ENCODE peak calls at places on chromosomes 16 and 17, in six cellular contexts. I is heart left ventricle, W is ovary, S is transverse colon, P is uterus, M is H1. Z is an unnamed sample. For H3K4me1, the result is how much of the 10 kb centered on the place peaks cover.

GRCh38 chr16:30068750-30069574 is 3.4 kb downstream of the ALDOA start:
- DNase-seq in I (no peak), P (no peak), M (no peak), W (no peak), S (peak), Z (peak)

GRCh38 chr17:32187276-32187675 is 45.0 kb downstream of the RHOT1 start:
- DNase-seq in I (no peak), S (no peak), P (no peak), W (no peak), M (no peak), Z (no peak)

GRCh38 chr16:23016372-23016771 is 132.9 kb downstream of the USP31 start:
- DNase-seq in P (no peak), S (peak), W (no peak), M (no peak), I (no peak), Z (no peak)

GRCh38 chr17:56185905-56186783 is 32.9 kb downstream of the ANKFN1 start:
- DNase-seq in W (no peak), P (no peak), I (no peak), S (no peak), M (no peak), Z (no peak)

GRCh38 chr17:55898195-55898594 is 147.3 kb downstream of the PCTP start:
- DNase-seq in P (no peak), M (no peak), W (no peak), S (no peak), I (no peak), Z (no peak)

GRCh38 chr16:46970089-46970488 is 3.4 kb downstream of the DNAJA2 start:
- DNase-seq in P (no peak), I (peak), W (peak), M (no peak), S (no peak), Z (no peak)

GRCh38 chr17:41688641-41689496 is at the start of gene EIF1:
- DNase-seq in I (peak), P (peak), M (peak), W (peak), S (peak), Z (peak)

GRCh38 chr16:28537076-28537475 is 1.7 kb downstream of the NUPR1 start:
- DNase-seq in P (no peak), M (no peak), I (no peak), W (no peak), S (no peak), Z (no peak)

GRCh38 chr16:22296225-22297113 is 740 bp upstream of the POLR3E start:
- DNase-seq in S (no peak), P (no peak), M (no peak), I (no peak), W (no peak), Z (no peak)

GRCh38 chr17:40361063-40361924 is 3.2 kb downstream of the GJD3 start:
- DNase-seq in M (no peak), I (no peak), S (no peak), W (no peak), P (no peak), Z (no peak)

GRCh38 chr16:68083239-68083781 is 1.9 kb upstream of the NFATC3 start:
- DNase-seq in M (no peak), I (no peak), P (no peak), W (no peak), S (no peak), Z (peak)
- H3K4me1 ChIP-seq in M (under half), I (half or more), P (under half), W (under half), S (half or more), Z (under half)

GRCh38 chr17:43477832-43478634 is 5.7 kb upstream of the DHX8 start:
- DNase-seq in M (no peak), P (no peak), I (no peak), S (no peak), W (no peak), Z (no peak)

GRCh38 chr17:43479948-43480347 is 3.8 kb upstream of the DHX8 start:
- DNase-seq in W (no peak), I (no peak), P (no peak), M (no peak), S (no peak), Z (no peak)

GRCh38 chr17:43482103-43483012 is 1.4 kb upstream of the DHX8 start:
- DNase-seq in I (no peak), P (no peak), M (no peak), W (no peak), S (no peak), Z (no peak)

DNA sequence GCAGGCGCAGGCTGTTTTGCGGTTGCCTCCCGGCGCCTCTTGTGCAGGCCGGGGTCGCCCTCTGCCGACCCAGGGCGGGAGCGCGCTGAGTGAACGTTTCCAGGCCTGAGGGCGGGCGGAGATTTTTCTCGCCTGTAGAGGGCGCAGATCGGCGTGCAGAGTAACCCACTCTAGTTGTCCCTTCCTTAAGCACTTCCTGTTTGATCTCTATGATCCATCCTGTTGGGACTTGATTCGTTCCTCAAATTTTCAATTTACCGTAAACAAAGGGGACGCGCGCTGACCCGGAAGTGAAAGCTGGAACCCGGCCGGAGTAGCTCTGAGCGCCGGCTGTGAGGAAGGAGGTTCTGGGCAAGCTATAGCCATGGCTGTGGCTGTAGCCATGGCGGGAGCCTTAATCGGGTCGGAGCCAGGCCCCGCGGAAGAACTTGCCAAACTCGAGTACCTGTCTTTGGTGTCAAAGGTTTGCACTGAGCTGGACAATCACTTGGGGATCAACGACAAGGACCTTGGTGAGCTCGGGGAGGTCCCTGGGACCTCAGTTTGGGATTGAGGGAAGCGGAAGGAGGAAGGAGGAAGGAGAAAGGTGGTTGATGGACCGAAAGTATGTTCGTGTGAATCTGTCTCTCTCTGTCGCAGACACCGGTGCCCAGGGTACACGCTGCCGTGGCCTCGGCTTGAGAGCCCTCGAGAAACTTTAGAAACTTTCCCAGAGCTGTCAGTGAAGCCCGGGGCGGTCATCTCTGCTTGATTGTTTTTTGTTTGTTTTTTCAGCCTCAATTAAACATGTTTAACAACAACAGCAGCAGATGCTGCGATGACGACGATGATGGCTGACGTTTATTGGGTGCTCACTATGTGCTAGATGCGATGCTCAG is at the start of gene DHX8:
- DNase-seq in S (peak), M (peak), I (peak), P (peak), W (peak), Z (peak)
- TF ChIP-seq POLR2A in S (peak), M (peak), I (no peak), P (peak), W (peak), Z (peak)

DNA sequence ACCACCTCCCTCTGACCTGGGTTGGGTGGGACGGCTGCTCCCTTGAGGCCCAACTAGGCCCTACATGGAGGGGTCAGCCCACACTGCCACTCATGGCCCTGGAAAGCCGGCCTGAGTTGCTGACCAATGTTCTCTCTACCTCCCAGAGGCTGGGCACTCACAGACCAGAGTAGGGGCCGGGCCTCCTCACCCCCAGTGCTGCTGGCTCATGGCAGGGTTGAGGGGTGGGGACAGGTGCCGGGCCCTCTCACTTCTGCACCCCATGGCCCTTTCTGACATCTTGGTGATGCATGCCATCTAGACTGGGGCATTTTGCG is 9.7 kb downstream of the ADCY7 start:
- DNase-seq in W (peak), S (no peak), M (no peak), I (no peak), P (no peak), Z (no peak)
- H3K4me1 ChIP-seq in W (under half), S (under half), M (under half), I (under half), P (under half), Z (half or more)

DNA sequence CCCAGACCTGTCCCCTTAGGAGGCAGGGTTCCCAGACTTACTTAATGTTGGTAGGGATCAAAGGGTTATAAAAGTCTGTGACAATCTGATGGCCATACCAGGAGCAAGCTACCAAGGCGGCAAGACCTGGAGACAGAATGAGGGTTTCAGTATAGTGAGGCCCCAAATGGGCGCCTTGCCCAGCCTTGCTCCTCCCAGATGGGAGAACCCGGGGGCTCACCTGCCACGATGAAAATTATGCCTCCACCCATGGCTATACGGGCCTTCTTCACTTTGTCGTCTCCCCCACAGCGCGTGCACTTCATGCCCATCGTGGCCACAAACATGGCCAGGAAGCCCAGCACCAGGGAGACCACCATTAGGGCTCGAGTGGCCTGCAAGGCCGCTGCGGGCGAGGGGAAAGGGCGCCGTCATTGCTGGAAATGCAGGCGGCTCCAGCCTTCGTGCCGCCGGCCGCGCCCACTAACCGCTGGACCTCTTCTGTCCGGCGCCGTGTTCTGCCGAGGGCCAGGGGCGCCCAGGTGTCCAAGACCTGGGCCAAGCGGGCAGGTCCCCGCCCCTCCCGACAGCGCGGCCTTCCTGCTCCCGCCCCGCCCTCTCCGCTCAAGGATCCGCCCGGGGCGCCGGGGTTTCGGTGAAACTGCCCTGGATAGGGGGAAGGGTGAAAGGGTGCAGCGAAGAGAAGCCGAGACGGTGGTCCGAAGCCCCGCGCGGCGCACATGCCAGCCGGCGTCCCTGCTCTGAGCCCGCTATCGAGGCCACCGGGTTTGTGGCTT is 1.5 kb downstream of the CLDN7 start:
- DNase-seq in I (no peak), P (no peak), M (no peak), S (peak), W (peak), Z (peak)
- TF ChIP-seq POLR2A in I (no peak), P (no peak), M (peak), S (peak), W (no peak), Z (peak)

DNA sequence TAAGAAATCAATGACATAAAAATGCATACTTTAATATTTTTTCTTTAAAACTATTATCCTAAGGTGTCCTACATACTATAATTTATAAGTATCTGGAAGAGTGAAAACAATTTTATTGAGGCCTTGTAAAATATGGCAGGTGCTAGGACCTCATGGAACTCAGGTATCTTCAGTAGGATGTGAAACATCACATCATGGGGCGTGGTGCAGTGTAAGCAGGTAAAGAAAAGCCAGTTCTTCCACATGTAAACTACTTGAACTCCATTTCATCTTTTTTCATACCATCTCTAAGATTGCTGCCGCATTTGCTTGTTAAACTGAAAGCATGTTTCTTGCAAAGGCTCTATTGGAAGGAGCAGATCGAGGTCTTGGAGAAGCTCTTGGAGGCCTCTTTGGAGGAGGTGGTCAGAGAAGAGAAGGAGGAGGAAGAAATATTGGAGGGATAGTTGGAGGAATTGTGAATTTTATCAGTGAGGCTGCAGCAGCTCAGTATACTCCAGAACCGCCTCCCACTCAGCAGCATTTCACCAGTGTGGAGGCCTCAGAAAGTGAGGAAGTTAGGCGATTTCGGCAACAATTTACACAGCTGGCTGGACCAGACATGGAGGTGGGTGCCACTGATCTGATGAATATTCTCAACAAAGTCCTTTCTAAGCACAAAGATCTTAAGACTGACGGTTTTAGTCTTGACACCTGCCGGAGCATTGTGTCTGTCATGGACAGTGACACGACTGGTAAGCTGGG is at the start of gene CAPNS2:
- DNase-seq in S (no peak), I (no peak), P (no peak), M (no peak), W (no peak), Z (no peak)
- H3K4me1 ChIP-seq in S (under half), I (under half), P (under half), M (under half), W (under half), Z (under half)

DNA sequence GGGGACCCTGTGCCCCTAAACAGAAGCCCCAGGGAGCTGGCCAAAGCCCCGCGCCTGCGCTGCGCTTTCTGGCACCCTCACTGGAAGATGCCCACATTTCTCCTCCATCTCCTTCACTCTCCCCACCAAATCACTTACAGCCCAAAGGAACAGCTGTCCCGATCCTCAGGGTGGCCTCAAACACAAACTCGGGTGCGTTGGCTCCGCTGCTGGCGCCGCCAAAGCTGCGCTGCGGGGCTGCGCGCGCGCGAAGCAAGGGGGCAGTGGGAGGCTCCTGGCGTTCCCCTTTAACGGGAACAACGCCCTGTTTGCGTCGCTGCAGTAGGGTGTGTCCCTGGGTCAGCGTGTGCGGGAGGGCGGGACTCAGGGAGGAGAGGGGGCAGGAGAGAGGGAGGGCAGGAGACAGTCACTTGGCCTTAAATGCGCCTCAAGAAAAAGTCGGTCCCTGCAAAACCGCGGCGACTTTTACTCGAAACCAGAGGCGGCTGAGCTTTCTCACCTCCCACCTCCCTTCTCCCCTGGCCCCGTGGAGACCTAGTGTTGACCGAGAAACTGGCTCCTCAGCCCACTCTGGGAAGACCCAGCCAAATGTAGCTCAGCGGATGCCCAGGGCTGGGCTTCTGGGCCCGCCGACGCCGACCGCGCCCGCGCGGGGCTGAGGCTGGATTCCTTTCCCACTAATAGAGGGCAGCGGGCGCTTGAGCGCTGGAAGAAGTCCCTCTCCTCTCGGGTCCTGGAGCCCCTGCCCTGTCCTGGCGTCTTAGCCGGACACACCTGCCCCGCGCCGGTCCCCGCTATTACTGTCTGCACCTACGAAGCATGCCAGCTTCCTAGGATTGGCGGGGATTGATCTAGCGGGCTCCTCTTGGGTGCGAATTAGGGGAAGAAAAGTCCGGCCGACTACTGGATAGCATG is 2.6 kb downstream of the PMP22 start:
- DNase-seq in I (peak), W (peak), S (peak), M (no peak), P (peak), Z (peak)
- TF ChIP-seq POLR2A in I (peak), W (peak), S (peak), M (no peak), P (peak), Z (peak)